ENCODE peak calls at places on chromosomes 3 and 15, in five cellular contexts. D is cardiac muscle cell, Z is body of pancreas, L is coronary artery, K is dorsolateral prefrontal cortex. T is an unnamed sample.

GRCh38 chr15:85411992-85412538 is 31.7 kb downstream of the AKAP13 start:
- DNase-seq in D (no peak), Z (no peak), L (no peak), K (no peak), T (peak)

GRCh38 chr3:59749291-59749690 is 699.5 kb upstream of the CFAP20DC start:
- DNase-seq in D (no peak), Z (no peak), L (no peak), K (no peak), T (no peak)

GRCh38 chr3:189883113-189883753 is 237.5 kb downstream of the P3H2 start:
- DNase-seq in D (no peak), Z (no peak), L (no peak), K (no peak), T (no peak)

GRCh38 chr3:24365168-24365567 is 129.5 kb downstream of the THRB start:
- DNase-seq in D (no peak), Z (peak), L (no peak), K (no peak), T (peak)

GRCh38 chr15:36278219-36278618 is 301.2 kb upstream of the CDIN1 start:
- DNase-seq in D (no peak), Z (no peak), L (no peak), K (no peak), T (no peak)

GRCh38 chr15:81914333-81914732 is 131.5 kb downstream of the MEX3B start:
- DNase-seq in D (no peak), Z (no peak), L (no peak), K (no peak), T (no peak)

GRCh38 chr3:134094491-134094890 is 64.8 kb upstream of the SLCO2A1 start:
- DNase-seq in D (no peak), Z (no peak), L (no peak), K (no peak), T (no peak)

GRCh38 chr3:42771271-42771670 is 1.8 kb downstream of the CCDC13 start:
- DNase-seq in D (no peak), Z (no peak), L (no peak), K (no peak), T (no peak)

GRCh38 chr3:123733805-123734526 is 149.1 kb upstream of the HACD2 start:
- DNase-seq in D (no peak), Z (no peak), L (no peak), K (no peak), T (no peak)

GRCh38 chr3:50611464-50612233 is at the start of gene CISH:
- DNase-seq in D (peak), Z (peak), L (peak), K (peak), T (peak)

GRCh38 chr15:96052572-96053038 is 277.9 kb upstream of the NR2F2 start:
- DNase-seq in D (peak), Z (no peak), L (no peak), K (no peak), T (no peak)

GRCh38 chr15:75205064-75205395 is 3.3 kb downstream of the C15orf39 start:
- DNase-seq in D (no peak), Z (no peak), L (no peak), K (no peak), T (no peak)

GRCh38 chr15:70703483-70703882 is 59.9 kb downstream of the UACA start:
- DNase-seq in D (no peak), Z (no peak), L (no peak), K (no peak), T (no peak)

GRCh38 chr15:59166156-59166555 is 40.5 kb upstream of the LDHAL6B start:
- DNase-seq in D (no peak), Z (no peak), L (no peak), K (no peak), T (no peak)